ENCODE peak calls at places on chromosomes 2 and 18, in five cellular contexts. Q is pulmonary artery endothelial cell; U is T-helper 1 cell; M is head of caudate nucleus; V is stimulated activated CD4-positive, alpha-beta T cell treated with anti-CD3 and anti-CD28 coated beads, TNF-alpha, amount 100 ng/mL, for 4 hours. G is an unnamed sample.
A peak's percentile ranks its signal among the peaks of the same experiment; 100 is the strongest.

GRCh38 chr2:42167458-42167857 is 1.7 kb upstream of the EML4 start:
- DNase-seq in M (no peak), U (no peak), V (no peak), Q (no peak), G (no peak)

GRCh38 chr2:127196998-127197397 is 23.1 kb downstream of the CYP27C1 start:
- DNase-seq in U (no peak), Q (no peak), V (no peak), M (no peak), G (no peak)

GRCh38 chr18:27750014-27750413 is 426.9 kb downstream of the CDH2 start:
- DNase-seq in V (no peak), M (peak; percentile 28), Q (no peak), U (no peak), G (no peak)

GRCh38 chr18:7617738-7618422 is 50.8 kb downstream of the PTPRM start:
- DNase-seq in M (no peak), Q (peak; percentile 17), U (no peak), V (no peak), G (no peak)

GRCh38 chr2:104975371-104975770 is 62.5 kb upstream of the MRPS9 start:
- DNase-seq in Q (no peak), M (no peak), U (no peak), V (no peak), G (no peak)

GRCh38 chr2:20758997-20759396 is 63.9 kb downstream of the LDAH start:
- DNase-seq in M (no peak), U (no peak), Q (no peak), V (no peak), G (no peak)

GRCh38 chr2:30862054-30862651 is 54.9 kb upstream of the CAPN13 start:
- DNase-seq in V (no peak), M (peak; percentile 44), Q (peak; percentile 19), U (no peak), G (no peak)

GRCh38 chr2:163606878-163607277 is 128.9 kb downstream of the FIGN start:
- DNase-seq in U (no peak), V (no peak), M (no peak), Q (no peak), G (no peak)

GRCh38 chr2:20669609-20670314 is 2.8 kb downstream of the GDF7 start:
- DNase-seq in M (no peak), Q (no peak), U (no peak), V (no peak), G (no peak)

GRCh38 chr2:120239488-120240287 is 13.0 kb upstream of the RALB start:
- DNase-seq in M (no peak), Q (peak; percentile 99), U (no peak), V (no peak), G (no peak)

G was measured in activated naive CD4-positive, alpha-beta T cell treated with anti-CD3 and anti-CD28 coated beads, Interleukin-2, amount 50 U/mL, for 72 hours.